ENCODE peak calls at places on chromosomes 11 and 22, in nine cellular contexts. G is hippocampal formation; U is foreskin melanocyte; N is HEK293T; J is activated CD8-positive, alpha-beta T cell treated with anti-CD3 and anti-CD28 coated beads, Interleukin-2, amount 10 ng/mL, durations not matched to agents 7 days and 5 days; D is stimulated activated CD8-positive, alpha-beta memory T cell treated with anti-CD3 and anti-CD28 coated beads, Interleukin-4, amount 100 ng/mL, for 4 hours; I is GM03348; C is skeletal muscle cell; V is activated T-helper 1 cell treated with anti-CD3 and anti-CD28 coated beads, Interleukin-12 subunit alpha, Interleukin-12 subunit beta, Interleukin-2, Interleukin-4 antibody, amounts not matched to agents 30 ng/mL and 10 ng/mL and 1 ng/mL, durations not matched to agents 14 hours and 24 hours and 36 hours. B is an unnamed sample.
A peak's percentile ranks its signal among the peaks of the same experiment; 100 is the strongest.

GRCh38 chr11:35185696-35186095 is 46.7 kb downstream of the CD44 start:
- DNase-seq in V (no peak), N (no peak), C (no peak), U (no peak), D (no peak), G (no peak), J (no peak), I (peak; percentile 22), B (no peak)

GRCh38 chr22:19058713-19059451 is 63.3 kb downstream of the DGCR2 start:
- DNase-seq in D (no peak), V (no peak), C (no peak), U (no peak), J (no peak), N (no peak), I (no peak), G (no peak), B (no peak)

GRCh38 chr22:49632199-49633009 is 195.3 kb downstream of the BRD1 start:
- DNase-seq in D (no peak), N (peak; percentile 84), J (peak; percentile 30), V (no peak), U (peak; percentile 63), G (peak; percentile 53), I (peak; percentile 94), C (peak; percentile 4), B (peak; percentile 76)

GRCh38 chr22:33779243-33779642 is 141.0 kb downstream of the LARGE1 start:
- DNase-seq in J (no peak), V (no peak), N (no peak), D (no peak), C (no peak), G (no peak), U (no peak), I (no peak), B (no peak)

GRCh38 chr22:50739894-50740293 is 1.9 kb downstream of the ACR start:
- DNase-seq in J (peak; percentile 14), C (no peak), N (no peak), I (no peak), U (no peak), D (no peak), G (no peak), V (no peak), B (no peak)

GRCh38 chr11:30481385-30481784 is 104.8 kb downstream of the MPPED2 start:
- DNase-seq in U (no peak), N (no peak), V (no peak), D (no peak), G (no peak), C (no peak), J (no peak), I (no peak), B (no peak)

GRCh38 chr11:41320233-41320993 is 139.0 kb downstream of the LRRC4C start:
- DNase-seq in V (no peak), N (no peak), I (no peak), C (no peak), J (no peak), U (peak; percentile 60), D (no peak), G (no peak), B (no peak)

GRCh38 chr11:74773481-74773880 is 24.8 kb downstream of the RNF169 start:
- DNase-seq in C (no peak), J (no peak), I (no peak), G (no peak), U (no peak), D (no peak), V (no peak), N (no peak), B (no peak)

GRCh38 chr11:68137833-68138232 is 16.6 kb upstream of the CHKA start:
- DNase-seq in C (no peak), U (no peak), J (no peak), V (no peak), D (no peak), G (no peak), I (no peak), N (no peak), B (no peak)

GRCh38 chr11:61671527-61671926 is 8.7 kb upstream of the DAGLA start:
- DNase-seq in V (no peak), G (no peak), C (no peak), J (no peak), I (no peak), N (no peak), D (no peak), U (no peak), B (no peak)

GRCh38 chr22:20137671-20138416 is 6.2 kb downstream of the ZDHHC8 start:
- DNase-seq in V (no peak), U (no peak), I (no peak), G (peak; percentile 17), C (no peak), N (no peak), D (no peak), J (no peak), B (peak; percentile 65)

GRCh38 chr22:19321757-19322156 is 30.2 kb upstream of the CLTCL1 start:
- DNase-seq in J (no peak), D (no peak), G (no peak), N (no peak), I (no peak), U (no peak), V (no peak), C (no peak), B (no peak)

GRCh38 chr11:120102050-120102861 is 35.7 kb downstream of the TRIM29 start:
- DNase-seq in N (no peak), U (no peak), I (no peak), V (no peak), G (no peak), D (no peak), C (no peak), J (no peak), B (no peak)

GRCh38 chr22:46649176-46650077 is 29.2 kb downstream of the GRAMD4 start:
- DNase-seq in G (no peak), J (no peak), U (no peak), V (no peak), D (no peak), C (no peak), N (no peak), I (peak; percentile 45), B (no peak)

GRCh38 chr11:2625183-2625582 is 74.6 kb downstream of the KCNQ1OT1 start:
- DNase-seq in I (no peak), C (no peak), D (no peak), J (no peak), V (no peak), G (no peak), U (no peak), N (no peak), B (no peak)

GRCh38 chr22:40289991-40290459 is 56.3 kb upstream of the ADSL start:
- DNase-seq in V (peak; percentile 61), C (no peak), I (no peak), G (no peak), U (no peak), J (peak; percentile 81), D (peak; percentile 38), N (no peak), B (no peak)

GRCh38 chr11:96215094-96215782 is 127.8 kb downstream of the MAML2 start:
- DNase-seq in C (no peak), V (no peak), I (no peak), G (no peak), U (no peak), J (peak; percentile 67), N (no peak), D (no peak), B (no peak)

GRCh38 chr11:77602385-77603105 is 12.8 kb downstream of the AQP11 start:
- DNase-seq in C (peak; percentile 58), U (peak; percentile 97), D (no peak), G (no peak), N (no peak), V (no peak), I (peak; percentile 77), J (no peak), B (no peak)

GRCh38 chr22:23176645-23177027 is 3.7 kb upstream of the BCR start:
- DNase-seq in G (no peak), I (no peak), D (no peak), V (no peak), C (no peak), J (no peak), N (no peak), U (no peak), B (no peak)

GRCh38 chr22:16917144-16918003 is 90.6 kb downstream of the GAB4 start:
- DNase-seq in C (peak; percentile 4), D (peak; percentile 25), I (peak; percentile 76), J (peak; percentile 66), U (peak; percentile 55), G (peak; percentile 27), V (peak; percentile 13), N (peak; percentile 80), B (peak; percentile 87)

GRCh38 chr11:68928481-68928880 is 24.8 kb downstream of the IGHMBP2 start:
- DNase-seq in U (no peak), G (no peak), J (no peak), D (no peak), I (no peak), C (no peak), N (no peak), V (no peak), B (no peak)

GRCh38 chr22:38033522-38034277 is 23.5 kb upstream of the PICK1 start:
- DNase-seq in G (peak; percentile 92), U (peak; percentile 97), V (no peak), J (no peak), D (no peak), C (no peak), N (no peak), I (no peak), B (peak; percentile 98)

GRCh38 chr11:18741783-18742182 is 15.8 kb upstream of the IGSF22 start:
- DNase-seq in D (no peak), U (no peak), J (no peak), I (no peak), C (no peak), N (no peak), G (no peak), V (no peak), B (no peak)

GRCh38 chr11:130178992-130179391 is 19.4 kb downstream of the ST14 start:
- DNase-seq in U (no peak), N (no peak), I (no peak), V (no peak), J (no peak), G (no peak), C (no peak), D (no peak), B (no peak)

GRCh38 chr22:37681001-37681424 is 5.1 kb upstream of the NOL12 start:
- DNase-seq in V (no peak), J (no peak), U (no peak), N (no peak), G (no peak), I (no peak), C (no peak), D (no peak), B (no peak)

GRCh38 chr11:30666817-30667216 is 80.7 kb upstream of the MPPED2 start:
- DNase-seq in D (no peak), I (no peak), N (no peak), V (no peak), C (no peak), J (no peak), U (no peak), G (no peak), B (no peak)

GRCh38 chr11:7582338-7582985 is 68.7 kb downstream of the PPFIBP2 start:
- DNase-seq in V (no peak), C (no peak), U (no peak), I (no peak), G (no peak), J (no peak), D (no peak), N (no peak), B (no peak)

GRCh38 chr11:92929168-92930053 is 40.0 kb upstream of the MTNR1B start:
- DNase-seq in V (no peak), J (no peak), D (no peak), N (no peak), I (peak; percentile 48), G (no peak), U (no peak), C (peak; percentile 13), B (no peak)

GRCh38 chr11:44989831-44990566 is 39.3 kb upstream of the TP53I11 start:
- DNase-seq in I (peak; percentile 42), U (no peak), D (no peak), G (no peak), N (no peak), C (no peak), V (no peak), J (no peak), B (no peak)

GRCh38 chr11:61820174-61820573 is 3.4 kb upstream of the FADS1 start:
- DNase-seq in G (no peak), C (no peak), D (no peak), J (no peak), I (peak; percentile 37), U (no peak), V (no peak), N (no peak), B (no peak)

GRCh38 chr11:2690596-2691354 is 9.0 kb downstream of the KCNQ1OT1 start:
- DNase-seq in J (no peak), V (no peak), N (no peak), D (no peak), C (no peak), I (no peak), G (no peak), U (no peak), B (peak; percentile 55)

B was measured in posterior cingulate gyrus.